ENCODE peak calls at places on chromosomes 1 and 21, in six cellular contexts. N is GM23338, L is prostate gland, G is neural progenitor cell, P is NB4, U is A549. S is an unnamed sample.

GRCh38 chr1:28905921-28906666 is 8.3 kb upstream of the EPB41 start:
- DNase-seq in N (no peak), L (no peak), G (no peak), P (no peak), U (no peak), S (no peak)

GRCh38 chr1:29698033-29698432 is 461.7 kb downstream of the PTPRU start:
- DNase-seq in N (peak; percentile 83), L (no peak), G (peak; percentile 82), P (peak; percentile 29), U (peak; percentile 36), S (peak; percentile 63)

GRCh38 chr1:25022361-25023189 is 92.5 kb upstream of the RUNX3 start:
- DNase-seq in N (peak; percentile 52), L (peak; percentile 31), G (no peak), P (peak; percentile 94), U (peak; percentile 76), S (peak; percentile 90)

GRCh38 chr21:43188712-43189151 is 19.9 kb downstream of the CRYAA start:
- DNase-seq in N (no peak), L (peak; percentile 94), G (no peak), P (no peak), U (no peak), S (no peak)

GRCh38 chr21:37886726-37887309 is 29.4 kb downstream of the KCNJ6 start:
- DNase-seq in N (no peak), L (no peak), G (no peak), P (no peak), U (no peak), S (no peak)

GRCh38 chr1:55981015-55981635 is 598.2 kb downstream of the PLPP3 start:
- DNase-seq in N (no peak), L (no peak), G (no peak), P (no peak), U (no peak), S (peak; percentile 73)

GRCh38 chr1:4825841-4826450 is 171.5 kb downstream of the AJAP1 start:
- DNase-seq in N (no peak), L (no peak), G (peak; percentile 64), P (peak; percentile 49), U (peak; percentile 19), S (peak; percentile 40)

GRCh38 chr1:224302947-224303346 is 27.0 kb downstream of the NVL start:
- DNase-seq in N (no peak), L (no peak), G (no peak), P (no peak), U (no peak), S (no peak)

GRCh38 chr1:175002910-175003517 is 3.3 kb downstream of the CACYBP start:
- DNase-seq in N (no peak), L (no peak), G (no peak), P (no peak), U (no peak), S (peak; percentile 26)
- H3K4me3 ChIP-seq in N (peak overlapping the region; percentile 88), L (no peak overlapping the region), G (no peak overlapping the region), P (peak overlapping the region; percentile 96), U (no peak overlapping the region), S (peak overlapping the region; percentile 3)

DNA sequence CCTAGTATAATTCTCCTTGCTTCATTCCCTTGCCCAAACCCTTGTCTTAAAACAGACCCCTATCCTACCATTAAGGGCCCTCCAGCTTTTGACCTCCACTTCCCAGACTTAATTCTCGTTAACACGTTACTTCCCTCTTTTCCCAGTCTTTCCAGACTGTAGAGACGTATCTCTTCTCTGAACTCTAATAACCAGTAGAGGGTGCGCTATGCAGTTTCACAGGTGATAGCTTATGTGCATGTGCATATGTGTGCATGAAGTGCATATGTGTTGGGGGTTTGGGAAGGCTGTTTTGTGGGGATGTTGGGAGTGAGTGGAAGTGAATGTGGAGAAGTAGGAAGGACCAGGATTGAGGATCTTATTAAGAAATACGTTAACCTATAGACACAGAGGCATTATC is 78.1 kb upstream of the CCDC190 start:
- DNase-seq in N (no peak), L (no peak), G (no peak), P (no peak), U (peak; percentile 18), S (no peak)
- TF ChIP-seq CTCF in N (no peak), L (no peak), G (no peak), P (no peak), U (peak; percentile 7), S (peak; percentile 31)

GRCh38 chr1:173477286-173478098 is at the start of gene PRDX6:
- DNase-seq in N (peak; percentile 92), L (peak; percentile 91), G (no peak), P (peak; percentile 87), U (no peak), S (peak; percentile 37)

GRCh38 chr1:173478099-173478555 is 992 bp downstream of the PRDX6 start:
- DNase-seq in N (peak; percentile 20), L (peak; percentile 67), G (peak; percentile 27), P (peak; percentile 48), U (peak; percentile 70), S (peak; percentile 70)

GRCh38 chr1:173476664-173477285 is 360 bp upstream of the PRDX6 start:
- DNase-seq in N (peak; percentile 97), L (peak; percentile 96), G (peak; percentile 97), P (peak; percentile 91), U (peak; percentile 93), S (peak; percentile 91)

GRCh38 chr1:173481195-173481772 is 4.1 kb downstream of the PRDX6 start:
- DNase-seq in N (no peak), L (no peak), G (no peak), P (no peak), U (no peak), S (no peak)

GRCh38 chr1:173479649-173480048 is 2.5 kb downstream of the PRDX6 start:
- DNase-seq in N (no peak), L (no peak), G (no peak), P (no peak), U (no peak), S (peak; percentile 20)
- H3K4me3 ChIP-seq in N (peak overlapping the region; percentile 96), L (no peak overlapping the region), G (peak overlapping the region; percentile 97), P (peak overlapping the region; percentile 87), U (peak overlapping the region; percentile 90), S (peak overlapping the region; percentile 76)

GRCh38 chr1:163412216-163412615 is 90.5 kb downstream of the NUF2 start:
- DNase-seq in N (no peak), L (no peak), G (no peak), P (no peak), U (no peak), S (no peak)
- TF ChIP-seq CTCF in N (peak; percentile 49), L (no peak), G (peak; percentile 46), P (no peak), U (no peak), S (no peak)

GRCh38 chr1:9826087-9826486 is 2.3 kb upstream of the CLSTN1 start:
- DNase-seq in N (no peak), L (no peak), G (no peak), P (no peak), U (no peak), S (no peak)
- H3K4me3 ChIP-seq in N (peak overlapping the region; percentile 87), L (no peak overlapping the region), G (no peak overlapping the region), P (no peak overlapping the region), U (no peak overlapping the region), S (no peak overlapping the region)

GRCh38 chr1:91428182-91428798 is 23.7 kb upstream of the HFM1 start:
- DNase-seq in N (peak; percentile 71), L (no peak), G (peak; percentile 64), P (no peak), U (no peak), S (no peak)
- TF ChIP-seq CTCF in N (no peak), L (no peak), G (no peak), P (no peak), U (no peak), S (no peak)

GRCh38 chr1:197632000-197632399 is 143.3 kb downstream of the DENND1B start:
- DNase-seq in N (no peak), L (no peak), G (no peak), P (no peak), U (no peak), S (no peak)

GRCh38 chr1:197637406-197637805 is 137.9 kb downstream of the DENND1B start:
- DNase-seq in N (no peak), L (no peak), G (no peak), P (no peak), U (no peak), S (no peak)

GRCh38 chr1:197638316-197638715 is 137.0 kb downstream of the DENND1B start:
- DNase-seq in N (no peak), L (no peak), G (no peak), P (no peak), U (no peak), S (no peak)

GRCh38 chr1:197632651-197633050 is 142.6 kb downstream of the DENND1B start:
- DNase-seq in N (no peak), L (no peak), G (no peak), P (peak; percentile 11), U (no peak), S (no peak)

DNA sequence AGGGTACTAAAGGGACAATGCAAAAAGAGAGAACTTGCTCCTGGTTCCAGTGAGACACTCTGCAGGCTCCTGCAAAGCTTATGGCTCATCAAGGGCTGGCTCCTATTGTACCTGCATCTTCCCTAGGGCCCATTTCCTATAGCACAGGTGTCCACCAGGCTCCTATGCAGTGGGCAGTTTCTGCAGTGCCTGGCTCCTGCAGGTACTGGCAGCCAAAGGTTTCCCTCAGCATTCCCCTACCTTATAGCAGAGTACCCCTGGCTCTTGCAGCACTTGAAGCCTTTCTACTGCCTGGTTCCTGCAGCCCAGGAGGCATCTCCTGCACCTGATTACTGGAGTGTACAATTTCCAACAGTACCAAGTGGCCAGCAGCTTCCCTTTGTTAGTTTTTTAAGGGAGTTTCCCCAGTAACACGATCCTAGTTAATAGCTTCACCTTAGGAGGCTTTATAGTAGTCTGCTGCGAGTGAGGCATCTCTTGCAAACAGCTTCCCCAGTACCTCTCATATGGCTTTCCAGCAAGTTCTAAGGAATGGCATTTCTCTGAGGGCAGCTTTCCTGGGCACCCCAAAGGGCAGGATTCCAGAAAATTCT is 141.7 kb downstream of the DENND1B start:
- DNase-seq in N (peak; percentile 44), L (no peak), G (no peak), P (no peak), U (no peak), S (no peak)
- H3K4me3 ChIP-seq in N (no peak overlapping the region), L (no peak overlapping the region), G (no peak overlapping the region), P (no peak overlapping the region), U (no peak overlapping the region), S (no peak overlapping the region)

DNA sequence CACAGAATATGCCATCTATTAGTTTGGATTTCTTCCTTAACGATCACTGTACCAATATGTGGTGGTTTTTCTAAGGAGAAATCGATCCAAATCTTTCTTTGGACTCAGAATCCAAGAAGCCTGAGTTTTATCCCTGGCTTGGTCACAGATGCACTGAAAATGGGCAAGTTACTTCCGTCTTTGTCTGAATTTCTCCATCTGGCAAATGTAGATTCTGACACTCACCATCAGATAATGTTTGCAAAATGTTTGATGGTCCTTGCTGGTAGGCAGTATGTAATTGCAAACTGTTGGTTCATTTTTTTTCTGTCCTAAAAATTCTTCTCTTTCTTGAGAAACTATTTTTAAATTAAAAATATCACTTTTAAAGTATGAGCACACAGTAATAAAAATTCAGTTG is 115.0 kb downstream of the TSEN15 start:
- DNase-seq in N (no peak), L (no peak), G (no peak), P (no peak), U (no peak), S (no peak)
- TF ChIP-seq CTCF in N (no peak), L (no peak), G (no peak), P (no peak), U (no peak), S (no peak)

S was measured in AG10803.